ENCODE peak calls at places on chromosomes 4 and X, in nine cellular contexts. P is psoas muscle, B is Caco-2, E is colonic mucosa, V is cardiac muscle cell, N is GM06990, A is breast epithelium, M is adrenal gland, D is sigmoid colon. H is an unnamed sample.

GRCh38 chr4:71550220-71551190 is 211.7 kb downstream of the SLC4A4 start:
- DNase-seq in P (no peak), B (peak; percentile 22), E (peak; percentile 35), V (peak; percentile 63), N (no peak), A (no peak), M (no peak), D (no peak), H (peak; percentile 10)

GRCh38 chr4:142984871-142985585 is 138.9 kb upstream of the INPP4B start:
- DNase-seq in P (no peak), B (peak; percentile 64), E (peak; percentile 19), V (peak; percentile 32), N (no peak), A (no peak), M (no peak), D (no peak), H (no peak)

GRCh38 chr4:69116645-69117321 is 20.5 kb downstream of the UGT2B7 start:
- DNase-seq in P (no peak), B (no peak), E (no peak), V (no peak), N (no peak), A (no peak), M (no peak), D (no peak), H (no peak)

GRCh38 chr4:99885063-99885664 is 9.1 kb downstream of the LAMTOR3 start:
- DNase-seq in P (no peak), B (peak; percentile 29), E (no peak), V (peak; percentile 61), N (peak; percentile 36), A (no peak), M (no peak), D (no peak), H (peak; percentile 2)

GRCh38 chr4:122764071-122764807 is 31.7 kb downstream of the BBS12 start:
- DNase-seq in P (no peak), B (no peak), E (no peak), V (peak; percentile 37), N (no peak), A (no peak), M (no peak), D (no peak), H (no peak)

GRCh38 chrX:46376246-46376885 is 168.9 kb downstream of the ZNF674 start:
- DNase-seq in P (no peak), B (peak; percentile 44), E (peak; percentile 22), V (peak; percentile 72), N (no peak), A (no peak), M (peak; percentile 21), D (no peak), H (peak; percentile 12)

GRCh38 chr4:88216395-88216794 is 58.0 kb upstream of the ABCG2 start:
- DNase-seq in P (no peak), B (peak; percentile 14), E (no peak), V (no peak), N (no peak), A (no peak), M (no peak), D (no peak), H (no peak)

GRCh38 chr4:84809946-84810345 is 156.5 kb downstream of the WDFY3 start:
- DNase-seq in P (no peak), B (no peak), E (no peak), V (no peak), N (no peak), A (no peak), M (no peak), D (no peak), H (no peak)

GRCh38 chr4:190020790-190021717 is 6.0 kb downstream of the FRG2 start:
- DNase-seq in P (peak; percentile 48), B (no peak), E (peak; percentile 47), V (peak; percentile 54), N (no peak), A (no peak), M (peak; percentile 51), D (peak; percentile 62), H (peak; percentile 74)

GRCh38 chr4:42654606-42655005 is 2.3 kb downstream of the ATP8A1 start:
- DNase-seq in P (no peak), B (peak; percentile 18), E (no peak), V (peak; percentile 58), N (no peak), A (no peak), M (peak; percentile 80), D (no peak), H (peak; percentile 40)

GRCh38 chr4:123299212-123299651 is 97.4 kb upstream of the SPRY1 start:
- DNase-seq in P (no peak), B (no peak), E (no peak), V (peak; percentile 89), N (no peak), A (no peak), M (no peak), D (no peak), H (no peak)

GRCh38 chr4:87499415-87500106 is 29.6 kb downstream of the SPARCL1 start:
- DNase-seq in P (no peak), B (no peak), E (no peak), V (no peak), N (peak; percentile 40), A (no peak), M (no peak), D (no peak), H (no peak)

GRCh38 chrX:150205011-150205410 is 158.1 kb upstream of the MAMLD1 start:
- DNase-seq in P (no peak), B (no peak), E (no peak), V (peak; percentile 52), N (no peak), A (no peak), M (peak; percentile 34), D (no peak), H (no peak)

GRCh38 chrX:57607295-57608187 is 15.7 kb downstream of the ZXDB start:
- DNase-seq in P (no peak), B (no peak), E (no peak), V (peak; percentile 4), N (no peak), A (no peak), M (no peak), D (no peak), H (no peak)

GRCh38 chr4:53813991-53814390 is 222.7 kb upstream of the LNX1 start:
- DNase-seq in P (no peak), B (no peak), E (no peak), V (no peak), N (no peak), A (no peak), M (no peak), D (no peak), H (no peak)

GRCh38 chr4:6682862-6683590 is 10.7 kb upstream of the S100P start:
- DNase-seq in P (no peak), B (no peak), E (no peak), V (no peak), N (no peak), A (no peak), M (no peak), D (no peak), H (no peak)

GRCh38 chr4:6681191-6681590 is 12.5 kb upstream of the S100P start:
- DNase-seq in P (no peak), B (no peak), E (no peak), V (no peak), N (no peak), A (no peak), M (no peak), D (no peak), H (no peak)

GRCh38 chr4:6676722-6677558 is 16.7 kb upstream of the S100P start:
- DNase-seq in P (no peak), B (no peak), E (no peak), V (no peak), N (no peak), A (no peak), M (no peak), D (no peak), H (no peak)

GRCh38 chr4:6684656-6685055 is 9.0 kb upstream of the S100P start:
- DNase-seq in P (no peak), B (no peak), E (no peak), V (no peak), N (no peak), A (no peak), M (no peak), D (no peak), H (no peak)

DNA sequence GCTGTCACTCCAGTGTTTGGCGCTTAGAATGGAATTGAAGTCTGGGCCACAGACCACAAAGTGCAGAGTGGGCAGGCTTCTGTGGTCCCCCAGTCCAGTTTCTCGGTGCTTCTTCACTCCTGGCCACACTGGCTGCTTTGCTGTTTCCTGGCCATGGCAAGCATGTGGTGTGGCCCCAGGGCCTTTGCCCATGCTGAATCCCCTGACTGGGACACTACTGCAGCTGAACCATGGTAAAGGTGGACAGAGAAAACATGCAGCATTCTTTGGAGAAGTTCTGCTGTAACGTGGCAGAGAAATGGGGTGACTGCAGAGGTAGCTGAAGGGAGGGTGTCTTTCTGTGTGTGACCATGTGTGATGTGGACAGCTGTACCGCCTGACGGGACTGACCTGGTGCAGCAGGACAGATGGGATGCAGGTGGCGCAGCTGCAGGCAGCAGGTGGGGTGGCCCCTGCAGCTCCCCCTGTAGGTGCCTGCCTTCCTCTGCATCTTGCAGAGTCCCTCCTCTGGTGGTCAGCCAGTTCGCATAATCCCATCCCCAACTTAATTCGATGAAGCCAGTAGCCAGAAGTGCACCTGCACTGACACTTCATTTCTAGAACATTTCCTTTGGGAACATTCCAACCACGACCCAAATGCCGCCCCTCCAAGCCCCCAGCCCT is 13.2 kb upstream of the S100P start:
- DNase-seq in P (no peak), B (peak; percentile 43), E (no peak), V (no peak), N (no peak), A (no peak), M (no peak), D (no peak), H (no peak)
- TF ChIP-seq CTCF in P (no peak), B (peak; percentile 22), E (no peak), V (no peak), N (peak; percentile 37), A (no peak), M (no peak), D (no peak), H (no peak)

GRCh38 chr4:15600176-15600575 is 55.0 kb downstream of the FBXL5 start:
- DNase-seq in P (no peak), B (no peak), E (no peak), V (no peak), N (no peak), A (no peak), M (no peak), D (no peak), H (no peak)
- H3K36me3 ChIP-seq in P (no peaks in the 10 kb centered on the region), B (no peaks in the 10 kb centered on the region), E (no peaks in the 10 kb centered on the region), V (peaks cover 31% of the 10 kb centered on the region), N (no peaks in the 10 kb centered on the region), A (no peaks in the 10 kb centered on the region), M (no peaks in the 10 kb centered on the region), D (peaks cover 65% of the 10 kb centered on the region), H (peaks cover 3% of the 10 kb centered on the region)

GRCh38 chr4:80204433-80204832 is 7.1 kb downstream of the PRDM8 start:
- DNase-seq in P (no peak), B (no peak), E (no peak), V (no peak), N (no peak), A (no peak), M (no peak), D (no peak), H (no peak)
- H3K27me3 ChIP-seq in P (peaks cover 10% of the 10 kb centered on the region), B (peaks cover 1% of the 10 kb centered on the region), E (peaks cover 4% of the 10 kb centered on the region), V (peaks cover 100% of the 10 kb centered on the region), N (no peaks in the 10 kb centered on the region), A (peaks cover 52% of the 10 kb centered on the region), M (peaks cover 21% of the 10 kb centered on the region), D (no peaks in the 10 kb centered on the region), H (peaks cover 22% of the 10 kb centered on the region)

DNA sequence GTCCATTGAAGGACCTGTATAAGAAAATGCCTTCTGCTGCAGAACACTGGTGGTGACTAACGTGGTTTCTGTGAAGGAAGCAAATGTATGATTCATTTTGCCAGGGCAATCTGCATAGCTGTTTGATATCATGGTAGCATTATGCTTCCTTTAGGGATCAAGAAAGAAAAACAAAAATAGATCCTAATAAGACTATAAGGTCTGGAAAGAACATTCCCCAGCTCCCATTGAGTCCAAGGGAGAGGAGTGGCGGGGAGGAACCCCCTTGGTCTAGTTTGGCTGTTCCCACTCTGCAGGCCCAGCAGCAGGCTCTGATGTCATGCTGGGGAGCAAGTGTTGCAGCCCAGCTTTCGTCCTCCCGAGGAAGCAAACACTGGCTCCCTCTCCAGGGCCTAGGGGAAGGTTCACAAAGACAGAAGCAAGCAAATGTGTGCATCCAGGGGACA is 154.5 kb upstream of the GALNT7 start:
- DNase-seq in P (no peak), B (no peak), E (no peak), V (peak; percentile 63), N (no peak), A (no peak), M (peak; percentile 19), D (no peak), H (no peak)
- TF ChIP-seq CTCF in P (no peak), B (no peak), E (no peak), V (peak; percentile 22), N (no peak), A (no peak), M (no peak), D (no peak), H (no peak)